ENCODE peak calls at places on chromosomes 5 and 9, in five cellular contexts. V is tibial artery, U is fibroblast of lung, L is HCT116, K is cardiac muscle cell. A is an unnamed sample.

GRCh38 chr5:134749415-134749814 is 9.2 kb upstream of the DDX46 start:
- DNase-seq in V (no peak), U (peak), L (no peak), K (no peak), A (no peak)

GRCh38 chr5:66745297-66745696 is 149.1 kb downstream of the MAST4 start:
- DNase-seq in V (no peak), U (no peak), L (no peak), K (no peak), A (no peak)

GRCh38 chr5:140347382-140347781 is 979 bp upstream of the HBEGF start:
- DNase-seq in V (no peak), U (no peak), L (no peak), K (no peak), A (no peak)

GRCh38 chr9:109968332-109968657 is 188.3 kb downstream of the PALM2AKAP2 start:
- DNase-seq in V (no peak), U (no peak), L (no peak), K (no peak), A (no peak)

GRCh38 chr5:174303437-174304045 is 258.0 kb downstream of the NSG2 start:
- DNase-seq in V (no peak), U (no peak), L (no peak), K (no peak), A (no peak)

GRCh38 chr5:119913425-119913824 is 284.1 kb downstream of the FAM170A start:
- DNase-seq in V (peak), U (no peak), L (no peak), K (no peak), A (no peak)

GRCh38 chr5:113612060-113612496 is 98.6 kb downstream of the YTHDC2 start:
- DNase-seq in V (no peak), U (peak), L (peak), K (peak), A (no peak)

GRCh38 chr9:19533373-19533772 is 124.6 kb downstream of the ACER2 start:
- DNase-seq in V (no peak), U (peak), L (no peak), K (peak), A (no peak)

GRCh38 chr9:95508242-95508967 is 8.4 kb downstream of the PTCH1 start:
- DNase-seq in V (no peak), U (peak), L (no peak), K (peak), A (no peak)

GRCh38 chr5:10753178-10753577 is 7.9 kb downstream of the DAP start:
- DNase-seq in V (no peak), U (no peak), L (no peak), K (no peak), A (no peak)

GRCh38 chr5:7094626-7095025 is 301.3 kb upstream of the ADCY2 start:
- DNase-seq in V (no peak), U (no peak), L (no peak), K (no peak), A (no peak)

GRCh38 chr9:95018099-95018927 is 291.8 kb downstream of the AOPEP start:
- DNase-seq in V (no peak), U (peak), L (peak), K (peak), A (peak)

GRCh38 chr5:127804886-127805426 is 101.8 kb downstream of the CCDC192 start:
- DNase-seq in V (no peak), U (peak), L (no peak), K (no peak), A (no peak)

GRCh38 chr5:180330810-180331646 is 22.1 kb downstream of the GFPT2 start:
- DNase-seq in V (peak), U (peak), L (peak), K (peak), A (peak)
- H3K4me3 ChIP-seq in V (no peak), U (no peak), L (no peak), K (no peak), A (no peak)

GRCh38 chr5:137264041-137264440 is 235.1 kb downstream of the SPOCK1 start:
- DNase-seq in V (no peak), U (peak), L (no peak), K (no peak), A (no peak)
- H3K4me3 ChIP-seq in V (no peak), U (no peak), L (no peak), K (no peak), A (no peak)

GRCh38 chr9:35791321-35791921 is at the start of gene NPR2:
- DNase-seq in V (peak), U (peak), L (no peak), K (peak), A (peak)

GRCh38 chr9:35790385-35791291 is 753 bp upstream of the NPR2 start:
- DNase-seq in V (peak), U (peak), L (no peak), K (peak), A (peak)

GRCh38 chr9:35793461-35793860 is 2.1 kb downstream of the NPR2 start:
- DNase-seq in V (no peak), U (no peak), L (no peak), K (no peak), A (no peak)

GRCh38 chr9:35792044-35792813 is 838 bp downstream of the NPR2 start:
- DNase-seq in V (peak), U (no peak), L (no peak), K (no peak), A (no peak)

GRCh38 chr9:35792826-35793225 is 1.4 kb downstream of the NPR2 start:
- DNase-seq in V (no peak), U (no peak), L (no peak), K (no peak), A (no peak)
- H3K4me3 ChIP-seq in V (peak), U (peak), L (no peak), K (no peak), A (no peak)

GRCh38 chr5:99617335-99617734 is 688.5 kb upstream of the CHD1 start:
- DNase-seq in V (no peak), U (no peak), L (no peak), K (no peak), A (no peak)
- H3K4me3 ChIP-seq in V (no peak), U (no peak), L (no peak), K (no peak), A (no peak)

GRCh38 chr9:135989722-135990467 is 28.7 kb upstream of the UBAC1 start:
- DNase-seq in V (no peak), U (no peak), L (no peak), K (no peak), A (no peak)
- H3K4me3 ChIP-seq in V (no peak), U (no peak), L (no peak), K (no peak), A (peak)

GRCh38 chr9:129664664-129665007 is 811 bp upstream of the PRRX2 start:
- DNase-seq in V (no peak), U (no peak), L (no peak), K (no peak), A (no peak)

GRCh38 chr9:129665008-129665771 is at the start of gene PRRX2:
- DNase-seq in V (peak), U (peak), L (no peak), K (peak), A (no peak)

GRCh38 chr9:129667378-129667777 is 1.9 kb downstream of the PRRX2 start:
- DNase-seq in V (no peak), U (no peak), L (no peak), K (no peak), A (no peak)

GRCh38 chr9:129666575-129666974 is 1.1 kb downstream of the PRRX2 start:
- DNase-seq in V (no peak), U (no peak), L (no peak), K (no peak), A (no peak)

GRCh38 chr9:129665814-129666511 is 516 bp downstream of the PRRX2 start:
- DNase-seq in V (no peak), U (no peak), L (no peak), K (no peak), A (no peak)
- H3K4me3 ChIP-seq in V (peak), U (peak), L (peak), K (peak), A (peak)

GRCh38 chr9:129919283-129919682 is 84.0 kb downstream of the USP20 start:
- DNase-seq in V (no peak), U (no peak), L (no peak), K (no peak), A (no peak)
- H3K4me3 ChIP-seq in V (no peak), U (no peak), L (no peak), K (no peak), A (no peak)

A was measured in sigmoid colon.